ENCODE peak calls at places on chromosomes 11 and 22, in six cellular contexts. D, F, J, P, I and U are unnamed samples.

GRCh38 chr11:65186701-65187100 is 5.0 kb downstream of the CAPN1 start:
- DNase-seq in D (no peak), I (no peak), J (no peak), P (no peak), F (no peak), U (no peak)

GRCh38 chr22:40345801-40346177 is 511 bp upstream of the ADSL start:
- DNase-seq in P (peak), F (no peak), J (peak), I (peak), D (no peak), U (peak)

GRCh38 chr11:73268671-73269271 is 3.4 kb upstream of the P2RY6 start:
- DNase-seq in I (no peak), P (no peak), J (no peak), D (no peak), F (no peak), U (no peak)

GRCh38 chr22:18076060-18076497 is 1.7 kb upstream of the PEX26 start:
- DNase-seq in P (peak), I (peak), D (peak), F (peak), J (peak), U (peak)

GRCh38 chr11:16352707-16353106 is 3.6 kb downstream of the SOX6 start:
- DNase-seq in F (no peak), J (no peak), I (no peak), D (no peak), P (no peak), U (no peak)

GRCh38 chr11:47437746-47438418 is 11.1 kb downstream of the RAPSN start:
- DNase-seq in F (no peak), I (no peak), P (no peak), J (no peak), D (no peak), U (no peak)

GRCh38 chr11:66956689-66957290 is 1.4 kb downstream of the PC start:
- DNase-seq in F (no peak), J (no peak), P (peak), I (peak), D (peak), U (peak)

GRCh38 chr11:3158131-3158591 is 6.9 kb downstream of the OSBPL5 start:
- DNase-seq in P (no peak), F (no peak), J (no peak), D (no peak), I (no peak), U (no peak)

GRCh38 chr11:46210856-46211255 is 66.6 kb upstream of the CREB3L1 start:
- DNase-seq in I (no peak), D (no peak), F (no peak), J (no peak), P (no peak), U (no peak)

GRCh38 chr11:129992161-129992944 is 10.3 kb downstream of the PRDM10 start:
- DNase-seq in P (peak), D (no peak), F (no peak), I (peak), J (peak), U (no peak)

GRCh38 chr11:106644824-106645223 is 373.5 kb downstream of the GUCY1A2 start:
- DNase-seq in P (peak), J (no peak), D (no peak), I (no peak), F (no peak), U (no peak)

GRCh38 chr11:15208570-15209222 is 94.0 kb downstream of the INSC start:
- DNase-seq in P (peak), I (peak), D (peak), J (peak), F (peak), U (peak)

GRCh38 chr11:101741479-101742175 is 157.8 kb upstream of the TRPC6 start:
- DNase-seq in D (no peak), I (no peak), J (no peak), F (no peak), P (no peak), U (no peak)

GRCh38 chr22:37782340-37783168 is 25.2 kb upstream of the GCAT start:
- DNase-seq in I (no peak), D (no peak), P (peak), F (peak), J (no peak), U (no peak)

GRCh38 chr22:36302439-36303114 is 49.6 kb downstream of the APOL1 start:
- DNase-seq in D (no peak), F (no peak), P (no peak), I (no peak), J (no peak), U (no peak)

GRCh38 chr11:91981995-91982394 is 242.6 kb upstream of the FAT3 start:
- DNase-seq in D (no peak), J (no peak), I (no peak), F (peak), P (peak), U (peak)

GRCh38 chr11:115803341-115803740 is 299.1 kb upstream of the CADM1 start:
- DNase-seq in I (no peak), P (no peak), J (no peak), D (no peak), F (no peak), U (no peak)

GRCh38 chr11:73259406-73260126 is 12.6 kb upstream of the P2RY6 start:
- DNase-seq in I (no peak), P (no peak), J (no peak), D (no peak), F (no peak), U (no peak)

GRCh38 chr11:99822846-99823565 is 802.3 kb downstream of the CNTN5 start:
- DNase-seq in F (no peak), D (no peak), P (no peak), I (no peak), J (no peak), U (no peak)

GRCh38 chr11:21566521-21567100 is 626.3 kb upstream of the ANO5 start:
- DNase-seq in D (no peak), F (no peak), J (no peak), P (no peak), I (no peak), U (no peak)

GRCh38 chr11:97702948-97703347 is 1313.1 kb downstream of the JRKL start:
- DNase-seq in P (no peak), I (no peak), D (no peak), J (no peak), F (no peak), U (no peak)

GRCh38 chr22:17117400-17117799 is 3.8 kb downstream of the TMEM121B start:
- DNase-seq in P (no peak), J (no peak), I (no peak), D (no peak), F (no peak), U (no peak)

GRCh38 chr11:1793091-1793490 is 29.4 kb upstream of the CTSD start:
- DNase-seq in P (no peak), I (no peak), D (peak), F (no peak), J (no peak), U (no peak)

GRCh38 chr22:33903012-33903411 is 17.3 kb downstream of the LARGE1 start:
- DNase-seq in I (no peak), P (no peak), D (no peak), F (no peak), J (no peak), U (no peak)

GRCh38 chr22:48489551-48490512 is 1337.8 kb downstream of the BRD1 start:
- DNase-seq in J (no peak), P (peak), I (no peak), D (no peak), F (no peak), U (peak)

GRCh38 chr11:117923275-117923674 is 5.9 kb downstream of the TMPRSS13 start:
- DNase-seq in D (no peak), I (no peak), F (no peak), J (no peak), P (no peak), U (no peak)

GRCh38 chr22:19350947-19351346 is 59.4 kb upstream of the CLTCL1 start:
- DNase-seq in F (no peak), J (no peak), I (no peak), P (no peak), D (no peak), U (no peak)

GRCh38 chr11:67276821-67277230 is 10.6 kb downstream of the GRK2 start:
- DNase-seq in P (peak), J (peak), F (no peak), I (peak), D (no peak), U (peak)

GRCh38 chr11:27468643-27469332 is 3.8 kb downstream of the LGR4 start:
- DNase-seq in F (no peak), J (no peak), P (no peak), D (no peak), I (no peak), U (no peak)

GRCh38 chr11:117090111-117090706 is 8.0 kb downstream of the SIK3 start:
- DNase-seq in J (no peak), P (no peak), D (no peak), F (no peak), I (no peak), U (no peak)

GRCh38 chr11:44627911-44628729 is 62.7 kb downstream of the CD82 start:
- DNase-seq in P (peak), J (no peak), F (peak), I (no peak), D (no peak), U (peak)

GRCh38 chr22:34851918-34852662 is 213.9 kb upstream of the ISX start:
- DNase-seq in D (no peak), P (no peak), F (no peak), I (no peak), J (no peak), U (no peak)

GRCh38 chr11:19605500-19606371 is 106.9 kb upstream of the NAV2 start:
- DNase-seq in F (peak), I (no peak), P (peak), J (no peak), D (no peak), U (peak)

GRCh38 chr22:17792289-17792688 is 18.0 kb upstream of the BID start:
- DNase-seq in P (no peak), I (no peak), F (no peak), J (peak), D (no peak), U (no peak)

GRCh38 chr11:64755681-64756361 is 4.0 kb downstream of the PYGM start:
- DNase-seq in P (no peak), I (no peak), F (no peak), D (no peak), J (no peak), U (no peak)

GRCh38 chr11:64207247-64208085 is 945 bp downstream of the FERMT3 start:
- DNase-seq in P (peak), D (peak), J (no peak), F (peak), I (peak), U (peak)